ENCODE peak calls at places on chromosome 19, in eight cellular contexts. P is transverse colon, E is IMR-90, Y is A549, T is body of pancreas, C is adrenal gland, M is lower leg skin, F is tibial nerve. A is an unnamed sample.
A peak's percentile ranks its signal among the peaks of the same experiment; 100 is the strongest.

GRCh38 chr19:1672038-1672768 is 19.8 kb upstream of the TCF3 start:
- DNase-seq in P (peak; percentile 45), E (peak; percentile 30), Y (no peak), T (peak; percentile 43), C (no peak), M (no peak), F (no peak), A (no peak)

GRCh38 chr19:8695501-8695900 is 3.1 kb downstream of the ACTL9 start:
- DNase-seq in P (no peak), E (no peak), Y (no peak), T (no peak), C (no peak), M (no peak), F (no peak), A (no peak)

GRCh38 chr19:17227798-17228367 is 1.9 kb downstream of the OCEL1 start:
- DNase-seq in P (no peak), E (no peak), Y (no peak), T (peak; percentile 52), C (no peak), M (no peak), F (no peak), A (no peak)

GRCh38 chr19:12838893-12839656 is 760 bp downstream of the MAST1 start:
- DNase-seq in P (no peak), E (no peak), Y (no peak), T (no peak), C (no peak), M (no peak), F (no peak), A (no peak)

GRCh38 chr19:46748325-46749109 is 2.3 kb upstream of the STRN4 start:
- DNase-seq in P (peak; percentile 72), E (peak; percentile 56), Y (peak; percentile 82), T (peak; percentile 71), C (peak; percentile 78), M (no peak), F (peak; percentile 45), A (peak; percentile 57)

GRCh38 chr19:13727798-13728197 is 36.5 kb upstream of the MRI1 start:
- DNase-seq in P (no peak), E (peak; percentile 82), Y (no peak), T (no peak), C (no peak), M (no peak), F (no peak), A (no peak)

GRCh38 chr19:52010674-52011073 is 2.7 kb upstream of the ZNF615 start:
- DNase-seq in P (no peak), E (no peak), Y (no peak), T (no peak), C (no peak), M (no peak), F (no peak), A (no peak)

GRCh38 chr19:37361994-37362393 is 8.9 kb upstream of the ZNF527 start:
- DNase-seq in P (no peak), E (peak; percentile 67), Y (no peak), T (no peak), C (no peak), M (no peak), F (no peak), A (no peak)

GRCh38 chr19:46841458-46842083 is 9.1 kb downstream of the AP2S1 start:
- DNase-seq in P (peak; percentile 39), E (peak; percentile 52), Y (peak; percentile 69), T (no peak), C (peak; percentile 86), M (no peak), F (no peak), A (peak; percentile 60)

GRCh38 chr19:1136201-1136600 is 32.4 kb downstream of the GPX4 start:
- DNase-seq in P (peak; percentile 76), E (no peak), Y (no peak), T (no peak), C (no peak), M (peak; percentile 89), F (no peak), A (no peak)

GRCh38 chr19:22914646-22915045 is 82.6 kb downstream of the ZNF723 start:
- DNase-seq in P (no peak), E (no peak), Y (no peak), T (no peak), C (no peak), M (no peak), F (no peak), A (no peak)

GRCh38 chr19:54462713-54463530 is 656 bp downstream of the LENG9 start:
- DNase-seq in P (peak; percentile 80), E (peak; percentile 46), Y (peak; percentile 84), T (peak; percentile 77), C (peak; percentile 76), M (peak; percentile 96), F (peak; percentile 35), A (peak; percentile 74)

GRCh38 chr19:48868196-48868886 is at the start of gene PLEKHA4:
- DNase-seq in P (peak; percentile 49), E (peak; percentile 49), Y (no peak), T (peak; percentile 39), C (peak; percentile 77), M (peak; percentile 95), F (peak; percentile 57), A (peak; percentile 80)

GRCh38 chr19:16445238-16446107 is 26.3 kb downstream of the EPS15L1 start:
- DNase-seq in P (peak; percentile 27), E (peak; percentile 83), Y (no peak), T (no peak), C (no peak), M (no peak), F (no peak), A (no peak)

GRCh38 chr19:45782162-45782623 is at the start of gene DMPK:
- DNase-seq in P (no peak), E (no peak), Y (no peak), T (no peak), C (no peak), M (no peak), F (no peak), A (peak; percentile 56)

GRCh38 chr19:21482863-21483276 is 22.5 kb upstream of the ZNF429 start:
- DNase-seq in P (peak; percentile 48), E (no peak), Y (peak; percentile 12), T (peak; percentile 78), C (peak; percentile 52), M (peak; percentile 86), F (no peak), A (peak; percentile 62)

GRCh38 chr19:5308471-5309437 is 31.9 kb downstream of the PTPRS start:
- DNase-seq in P (peak; percentile 62), E (peak; percentile 90), Y (no peak), T (peak; percentile 76), C (no peak), M (peak; percentile 90), F (peak; percentile 55), A (peak; percentile 88)
- TF ChIP-seq POLR2A in P (peak; percentile 85), E (peak; percentile 99), Y (no peak), T (peak; percentile 99), C (peak; percentile 49), M (peak; percentile 26), F (peak; percentile 83), A (peak; percentile 77)

GRCh38 chr19:35673121-35673804 is 6.9 kb downstream of the UPK1A start:
- DNase-seq in P (peak; percentile 35), E (peak; percentile 62), Y (peak; percentile 85), T (peak; percentile 26), C (peak; percentile 57), M (no peak), F (no peak), A (no peak)
- TF ChIP-seq POLR2A in P (no peak), E (no peak), Y (no peak), T (no peak), C (no peak), M (no peak), F (no peak), A (no peak)

DNA sequence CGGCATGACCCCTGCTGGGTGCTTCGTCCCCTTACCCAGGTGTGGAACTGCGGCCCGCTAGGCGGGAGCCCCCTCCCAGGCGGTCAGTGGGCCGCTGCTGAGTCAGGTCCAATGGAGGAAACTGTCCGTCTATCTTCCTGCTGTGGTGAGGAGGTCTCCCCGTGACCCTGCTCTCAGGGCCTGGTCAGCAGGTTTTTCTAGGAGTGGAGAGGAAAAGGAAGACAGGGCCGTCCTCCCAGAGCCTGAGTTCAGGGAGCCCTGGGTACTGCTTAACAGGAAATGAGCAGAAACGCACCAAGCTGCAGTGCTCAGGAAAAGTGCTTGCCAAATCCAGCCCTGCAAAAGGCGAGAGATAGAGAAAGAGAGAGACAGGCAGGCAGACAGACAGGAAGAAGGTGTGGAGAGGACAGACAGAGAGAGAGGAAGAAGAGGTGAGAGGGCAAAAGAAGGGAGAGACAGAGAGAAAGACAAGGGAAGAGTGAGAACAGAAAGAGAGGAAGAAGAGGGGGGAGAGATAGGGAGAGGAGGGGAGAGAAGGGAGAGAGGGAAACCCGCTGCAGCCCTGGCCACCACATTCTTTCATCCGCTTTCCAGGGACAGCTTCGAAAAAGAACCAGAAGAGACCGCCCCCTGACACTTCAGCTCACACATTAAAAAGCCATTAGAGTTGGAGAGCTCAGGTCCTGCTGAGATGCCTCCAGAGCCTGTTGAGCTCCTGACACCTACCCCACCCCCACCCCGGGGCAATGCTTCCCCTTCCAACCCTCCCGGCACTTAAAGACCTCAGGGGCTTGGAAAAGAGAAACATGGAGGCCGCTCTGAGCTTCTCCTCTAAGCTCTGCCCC is 10.1 kb downstream of the SH3GL1 start:
- DNase-seq in P (peak; percentile 30), E (peak; percentile 56), Y (no peak), T (no peak), C (peak; percentile 64), M (no peak), F (no peak), A (no peak)
- TF ChIP-seq POLR2A in P (no peak), E (no peak), Y (no peak), T (no peak), C (no peak), M (no peak), F (no peak), A (no peak)

GRCh38 chr19:6735181-6735891 is 2.0 kb downstream of the GPR108 start:
- DNase-seq in P (no peak), E (no peak), Y (no peak), T (no peak), C (no peak), M (no peak), F (no peak), A (no peak)

GRCh38 chr19:6737873-6738725 is 719 bp upstream of the GPR108 start:
- DNase-seq in P (peak; percentile 97), E (peak; percentile 80), Y (peak; percentile 84), T (peak; percentile 99), C (peak; percentile 98), M (peak; percentile 98), F (peak; percentile 96), A (peak; percentile 99)

GRCh38 chr19:6736917-6737283 is 480 bp downstream of the GPR108 start:
- DNase-seq in P (no peak), E (no peak), Y (no peak), T (peak; percentile 41), C (peak; percentile 51), M (no peak), F (no peak), A (no peak)

GRCh38 chr19:6737284-6737872 is at the start of gene GPR108:
- DNase-seq in P (peak; percentile 100), E (peak; percentile 100), Y (peak; percentile 99), T (peak; percentile 99), C (peak; percentile 100), M (peak; percentile 100), F (peak; percentile 99), A (peak; percentile 100)

DNA sequence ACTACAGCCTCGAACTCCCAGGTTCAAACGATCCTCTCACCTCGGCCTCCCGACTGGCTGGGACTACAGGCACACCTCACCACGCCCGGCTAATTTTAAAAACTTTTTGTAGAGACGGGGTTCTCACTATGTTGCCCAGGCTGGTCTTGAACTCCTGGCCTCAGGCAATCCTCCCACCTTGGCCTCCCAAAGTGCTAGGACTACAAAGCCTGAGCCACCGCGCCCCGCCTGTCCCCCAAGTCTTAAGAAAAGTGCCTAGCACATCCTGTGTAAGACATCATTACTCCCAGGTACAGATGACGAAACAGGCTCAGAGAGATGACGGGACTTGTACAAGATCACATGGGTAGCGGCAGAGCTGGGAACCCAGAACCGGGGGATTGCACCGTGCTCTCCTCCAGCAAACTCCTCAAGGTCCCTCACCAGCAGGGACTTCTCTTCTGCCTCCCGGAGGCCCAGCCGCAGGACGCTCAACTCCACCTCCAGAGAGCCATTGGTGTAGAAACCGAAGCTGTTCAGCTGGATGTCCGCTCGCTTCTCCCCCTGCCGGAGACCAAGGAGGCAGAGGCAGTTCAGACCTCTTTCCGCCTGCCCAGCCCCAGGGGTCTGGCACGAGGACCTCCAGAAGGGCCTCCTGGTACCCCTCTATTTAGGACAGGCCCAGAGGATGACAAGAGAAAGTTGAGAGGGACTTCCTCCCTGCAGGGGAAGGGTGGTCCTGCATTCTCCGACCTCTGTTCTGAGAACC is 1.0 kb downstream of the GPR108 start:
- DNase-seq in P (peak; percentile 84), E (peak; percentile 87), Y (peak; percentile 87), T (peak; percentile 79), C (peak; percentile 87), M (peak; percentile 94), F (no peak), A (peak; percentile 75)
- TF ChIP-seq POLR2A in P (peak; percentile 46), E (peak; percentile 49), Y (peak; percentile 15), T (peak; percentile 55), C (peak; percentile 79), M (no peak), F (peak; percentile 22), A (peak; percentile 34)

A was measured in uterus.